ENCODE peak calls at places on chromosomes 7 and 10, in eight cellular contexts. D is foreskin fibroblast, V is Panc1, O is AG04450, B is lower lobe of right lung, N is A673, K is GM13977, I is cardiac fibroblast. X is an unnamed sample.

GRCh38 chr7:82053453-82054032 is 283.7 kb upstream of the HGF start:
- DNase-seq in N (no peak), K (no peak), I (no peak), V (no peak), D (no peak), O (no peak), B (no peak), X (no peak)

GRCh38 chr7:86908948-86909347 is 150.5 kb downstream of the ELAPOR2 start:
- DNase-seq in N (peak), K (no peak), B (no peak), I (peak), D (no peak), V (no peak), O (no peak), X (no peak)

GRCh38 chr7:20417675-20418382 is 87.1 kb downstream of the ITGB8 start:
- DNase-seq in V (no peak), I (no peak), N (no peak), B (no peak), D (no peak), K (no peak), O (no peak), X (no peak)

GRCh38 chr10:33273295-33274002 is 61.0 kb downstream of the NRP1 start:
- DNase-seq in D (peak), V (peak), O (peak), K (no peak), I (peak), N (peak), B (peak), X (no peak)

GRCh38 chr10:60816624-60817023 is 38.3 kb downstream of the CDK1 start:
- DNase-seq in B (no peak), N (peak), D (peak), V (peak), O (peak), I (peak), K (peak), X (peak)

GRCh38 chr10:126375926-126376554 is 12.2 kb downstream of the ADAM12 start:
- DNase-seq in O (no peak), N (no peak), I (no peak), V (no peak), B (no peak), D (no peak), K (no peak), X (no peak)

GRCh38 chr7:123748171-123748733 is 551 bp downstream of the WASL start:
- DNase-seq in K (peak), V (no peak), B (peak), D (peak), O (no peak), I (peak), N (peak), X (peak)

GRCh38 chr10:3969876-3970666 is 185.1 kb upstream of the KLF6 start:
- DNase-seq in B (no peak), V (no peak), N (no peak), O (no peak), I (no peak), D (no peak), K (no peak), X (no peak)

GRCh38 chr7:34220501-34220900 is 315.2 kb downstream of the BMPER start:
- DNase-seq in I (no peak), D (no peak), K (no peak), O (no peak), V (no peak), N (no peak), B (no peak), X (no peak)

GRCh38 chr7:80482938-80483337 is 28.9 kb downstream of the GNAT3 start:
- DNase-seq in O (no peak), N (no peak), B (no peak), I (peak), V (no peak), D (no peak), K (no peak), X (no peak)

GRCh38 chr7:98394377-98394836 is 6.5 kb downstream of the BAIAP2L1 start:
- DNase-seq in K (no peak), I (peak), D (peak), B (no peak), V (no peak), O (peak), N (no peak), X (no peak)

GRCh38 chr7:121832347-121832746 is 40.6 kb upstream of the PTPRZ1 start:
- DNase-seq in I (no peak), N (no peak), D (no peak), K (no peak), V (no peak), O (no peak), B (no peak), X (no peak)

GRCh38 chr7:1321411-1322239 is 89.0 kb downstream of the UNCX start:
- DNase-seq in D (no peak), V (no peak), I (no peak), K (no peak), N (no peak), O (no peak), B (peak), X (no peak)

GRCh38 chr7:91771394-91771793 is 109.1 kb downstream of the MTERF1 start:
- DNase-seq in K (no peak), B (no peak), N (no peak), I (peak), V (no peak), D (no peak), O (no peak), X (no peak)

GRCh38 chr10:42754155-42755027 is 28.2 kb upstream of the BMS1 start:
- DNase-seq in I (peak), V (no peak), D (peak), N (peak), O (no peak), K (peak), B (peak), X (peak)

GRCh38 chr10:110865184-110865803 is 6.4 kb upstream of the PDCD4 start:
- DNase-seq in K (no peak), O (no peak), V (no peak), D (peak), I (peak), B (no peak), N (peak), X (no peak)

GRCh38 chr10:119441151-119441821 is 101.2 kb downstream of the RGS10 start:
- DNase-seq in N (no peak), D (peak), V (no peak), I (peak), B (peak), O (peak), K (no peak), X (no peak)

GRCh38 chr10:123380491-123381085 is 226.4 kb downstream of the BUB3 start:
- DNase-seq in N (peak), I (peak), D (no peak), V (peak), O (no peak), B (no peak), K (peak), X (no peak)

GRCh38 chr10:126459032-126459831 is 71.0 kb upstream of the ADAM12 start:
- DNase-seq in V (no peak), I (peak), K (no peak), B (no peak), N (no peak), D (peak), O (no peak), X (no peak)

GRCh38 chr7:141167376-141167964 is 93.6 kb downstream of the TMEM178B start:
- DNase-seq in N (no peak), V (no peak), O (no peak), K (no peak), I (no peak), B (no peak), D (no peak), X (no peak)

GRCh38 chr7:41978858-41979257 is 258.2 kb downstream of the GLI3 start:
- DNase-seq in B (no peak), V (no peak), I (no peak), D (no peak), N (no peak), K (no peak), O (no peak), X (no peak)

GRCh38 chr7:2471022-2471329 is 5.2 kb downstream of the GRIFIN start:
- DNase-seq in O (no peak), B (no peak), V (no peak), K (no peak), D (no peak), I (peak), N (peak), X (no peak)

GRCh38 chr10:48460148-48460545 is 144.7 kb downstream of the ARHGAP22 start:
- DNase-seq in V (no peak), D (no peak), K (no peak), N (no peak), B (no peak), O (no peak), I (no peak), X (no peak)

GRCh38 chr10:34821587-34822585 is 6.8 kb upstream of the PARD3 start:
- DNase-seq in B (no peak), K (no peak), O (no peak), N (peak), V (no peak), I (no peak), D (no peak), X (no peak)

GRCh38 chr10:88234332-88234731 is 348.8 kb downstream of the RNLS start:
- DNase-seq in B (no peak), O (no peak), I (no peak), K (no peak), D (no peak), N (no peak), V (no peak), X (no peak)

GRCh38 chr10:115829501-115830215 is 443.3 kb downstream of the GFRA1 start:
- DNase-seq in V (no peak), K (no peak), I (peak), O (no peak), N (peak), B (no peak), D (peak), X (no peak)

GRCh38 chr10:95742529-95742884 is 13.5 kb upstream of the ENTPD1 start:
- DNase-seq in O (no peak), N (peak), B (no peak), D (no peak), K (no peak), V (no peak), I (peak), X (no peak)

GRCh38 chr10:57696641-57697040 is 571.1 kb downstream of the IPMK start:
- DNase-seq in B (no peak), K (no peak), O (no peak), D (peak), N (no peak), V (peak), I (peak), X (no peak)

GRCh38 chr10:27285093-27285492 is 44.5 kb upstream of the ACBD5 start:
- DNase-seq in V (no peak), B (no peak), O (no peak), N (peak), K (no peak), D (no peak), I (peak), X (no peak)

GRCh38 chr7:128946936-128947830 is 9.5 kb downstream of the IRF5 start:
- DNase-seq in B (no peak), V (no peak), O (no peak), D (no peak), K (no peak), I (no peak), N (no peak), X (peak)

GRCh38 chr7:514651-515598 is 4.7 kb downstream of the PDGFA start:
- DNase-seq in I (peak), B (no peak), N (peak), K (no peak), D (no peak), V (no peak), O (no peak), X (no peak)

GRCh38 chr7:102080371-102081243 is 206.1 kb upstream of the SH2B2 start:
- DNase-seq in B (no peak), K (no peak), O (no peak), N (no peak), D (no peak), V (no peak), I (peak), X (no peak)

GRCh38 chr7:12423995-12424745 is 20.5 kb upstream of the VWDE start:
- DNase-seq in N (no peak), V (no peak), O (no peak), B (no peak), D (no peak), I (no peak), K (no peak), X (no peak)

GRCh38 chr10:85026878-85027467 is 698.6 kb downstream of the CCSER2 start:
- DNase-seq in B (no peak), D (no peak), O (no peak), K (no peak), V (no peak), I (no peak), N (no peak), X (no peak)

GRCh38 chr7:142384508-142384922 is 126.7 kb upstream of the PRSS58 start:
- DNase-seq in B (peak), O (no peak), D (peak), N (no peak), K (no peak), V (no peak), I (peak), X (no peak)

GRCh38 chr7:18494821-18495408 is 634 bp upstream of the HDAC9 start:
- DNase-seq in O (no peak), N (peak), I (peak), V (no peak), K (no peak), B (no peak), D (no peak), X (no peak)

GRCh38 chr7:129952164-129952652 is 552 bp downstream of the UBE2H start:
- DNase-seq in N (no peak), D (no peak), O (no peak), B (peak), I (no peak), V (no peak), K (peak), X (peak)
- TF ChIP-seq CTCF in N (no peak), D (no peak), O (no peak), B (no peak), I (no peak), V (no peak), K (peak), X (no peak)

GRCh38 chr7:112740667-112741066 is 49.5 kb downstream of the TMEM168 start:
- DNase-seq in I (no peak), O (no peak), D (no peak), B (no peak), V (no peak), K (no peak), N (no peak), X (no peak)
- TF ChIP-seq CTCF in I (no peak), O (no peak), D (no peak), B (no peak), V (no peak), K (no peak), N (no peak), X (no peak)

GRCh38 chr10:130615463-130615862 is 479.3 kb downstream of the GLRX3 start:
- DNase-seq in K (no peak), D (no peak), V (no peak), B (no peak), N (no peak), I (no peak), O (no peak), X (no peak)
- TF ChIP-seq CTCF in K (no peak), D (no peak), V (no peak), B (no peak), N (no peak), I (no peak), O (no peak), X (no peak)

GRCh38 chr10:132265878-132266496 is 41.8 kb downstream of the STK32C start:
- DNase-seq in K (no peak), N (no peak), O (no peak), B (peak), I (no peak), D (peak), V (no peak), X (no peak)
- TF ChIP-seq CTCF in K (no peak), N (no peak), O (no peak), B (no peak), I (no peak), D (no peak), V (no peak), X (no peak)

DNA sequence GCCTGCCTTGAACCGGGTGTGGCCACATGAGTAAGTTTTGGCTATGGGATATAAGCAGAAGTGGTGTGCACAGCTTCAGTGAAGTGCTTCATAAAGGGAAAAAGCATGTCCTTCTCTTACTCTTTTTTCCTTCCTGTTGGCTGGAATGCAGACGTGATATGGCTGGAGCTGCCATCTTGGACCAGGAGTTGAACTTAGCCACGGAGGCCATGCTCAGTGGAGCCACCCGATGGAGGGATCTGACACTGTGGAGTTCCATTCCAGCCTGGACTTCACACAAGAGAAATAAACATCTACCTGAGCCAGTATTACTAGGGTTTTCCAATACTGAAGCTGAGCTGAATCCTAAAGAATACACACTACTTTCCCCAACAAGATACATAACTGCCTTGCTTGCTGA is 52.3 kb downstream of the CCDC3 start:
- DNase-seq in D (no peak), V (no peak), B (no peak), I (no peak), N (no peak), K (no peak), O (no peak), X (no peak)
- TF ChIP-seq CTCF in D (no peak), V (peak), B (no peak), I (peak), N (peak), K (no peak), O (no peak), X (no peak)